ENCODE peak calls at places on chromosomes 5 and 9, in eight cellular contexts. One of them, this sample, is unnamed.

GRCh38 chr5:74660863-74661262 is 20.3 kb upstream of the ENC1 start:
- DNase-seq in HCT116: no peak
- DNase-seq in lower lobe of right lung: no peak
- DNase-seq in GM06990: no peak
- DNase-seq in foreskin keratinocyte: no peak
- DNase-seq in cardiac fibroblast: no peak
- DNase-seq in WERI-Rb-1: no peak
- DNase-seq in AG10803: no peak
- DNase-seq in this sample: no peak

GRCh38 chr9:13083973-13084528 is 195.4 kb downstream of the MPDZ start:
- DNase-seq in foreskin keratinocyte: peak; percentile 48
- DNase-seq in cardiac fibroblast: peak; percentile 42
- DNase-seq in GM06990: no peak
- DNase-seq in AG10803: peak; percentile 21
- DNase-seq in HCT116: no peak
- DNase-seq in WERI-Rb-1: no peak
- DNase-seq in lower lobe of right lung: no peak
- DNase-seq in this sample: no peak

GRCh38 chr5:168844566-168845296 is 265.6 kb upstream of the PANK3 start:
- DNase-seq in lower lobe of right lung: no peak
- DNase-seq in WERI-Rb-1: no peak
- DNase-seq in foreskin keratinocyte: no peak
- DNase-seq in AG10803: no peak
- DNase-seq in cardiac fibroblast: no peak
- DNase-seq in GM06990: no peak
- DNase-seq in HCT116: no peak
- DNase-seq in this sample: no peak

GRCh38 chr5:3657364-3658003 is 61.9 kb downstream of the IRX1 start:
- DNase-seq in HCT116: no peak
- DNase-seq in WERI-Rb-1: no peak
- DNase-seq in cardiac fibroblast: no peak
- DNase-seq in lower lobe of right lung: no peak
- DNase-seq in GM06990: no peak
- DNase-seq in foreskin keratinocyte: no peak
- DNase-seq in AG10803: no peak
- DNase-seq in this sample: no peak

GRCh38 chr9:137150485-137151060 is 11.6 kb downstream of the GRIN1 start:
- DNase-seq in AG10803: no peak
- DNase-seq in cardiac fibroblast: no peak
- DNase-seq in WERI-Rb-1: peak; percentile 48
- DNase-seq in GM06990: peak; percentile 81
- DNase-seq in foreskin keratinocyte: no peak
- DNase-seq in HCT116: peak; percentile 81
- DNase-seq in lower lobe of right lung: no peak
- DNase-seq in this sample: no peak

GRCh38 chr9:114452219-114453169 is 52.8 kb downstream of the WHRN start:
- DNase-seq in AG10803: no peak
- DNase-seq in GM06990: peak; percentile 45
- DNase-seq in lower lobe of right lung: no peak
- DNase-seq in foreskin keratinocyte: no peak
- DNase-seq in cardiac fibroblast: peak; percentile 11
- DNase-seq in WERI-Rb-1: no peak
- DNase-seq in HCT116: no peak
- DNase-seq in this sample: no peak

GRCh38 chr5:82784521-82784920 is 292.7 kb downstream of the TMEM167A start:
- DNase-seq in cardiac fibroblast: no peak
- DNase-seq in foreskin keratinocyte: no peak
- DNase-seq in GM06990: no peak
- DNase-seq in HCT116: no peak
- DNase-seq in WERI-Rb-1: no peak
- DNase-seq in lower lobe of right lung: no peak
- DNase-seq in AG10803: no peak
- DNase-seq in this sample: no peak

GRCh38 chr9:22279621-22280020 is 167.0 kb upstream of the DMRTA1 start:
- DNase-seq in foreskin keratinocyte: no peak
- DNase-seq in AG10803: no peak
- DNase-seq in HCT116: no peak
- DNase-seq in GM06990: no peak
- DNase-seq in WERI-Rb-1: no peak
- DNase-seq in lower lobe of right lung: no peak
- DNase-seq in cardiac fibroblast: no peak
- DNase-seq in this sample: no peak

GRCh38 chr5:171830686-171831085 is 45.1 kb downstream of the SMIM23 start:
- DNase-seq in foreskin keratinocyte: no peak
- DNase-seq in cardiac fibroblast: no peak
- DNase-seq in AG10803: no peak
- DNase-seq in WERI-Rb-1: no peak
- DNase-seq in lower lobe of right lung: no peak
- DNase-seq in HCT116: no peak
- DNase-seq in GM06990: no peak
- DNase-seq in this sample: no peak

GRCh38 chr9:109101810-109102209 is 17.9 kb downstream of the TMEM245 start:
- DNase-seq in GM06990: peak; percentile 60
- DNase-seq in HCT116: peak; percentile 27
- DNase-seq in lower lobe of right lung: no peak
- DNase-seq in WERI-Rb-1: no peak
- DNase-seq in AG10803: peak; percentile 34
- DNase-seq in foreskin keratinocyte: peak; percentile 69
- DNase-seq in cardiac fibroblast: peak; percentile 79
- DNase-seq in this sample: no peak

GRCh38 chr9:89868100-89868499 is 263.3 kb downstream of the GADD45G start:
- DNase-seq in WERI-Rb-1: no peak
- DNase-seq in foreskin keratinocyte: no peak
- DNase-seq in HCT116: no peak
- DNase-seq in lower lobe of right lung: no peak
- DNase-seq in AG10803: no peak
- DNase-seq in GM06990: no peak
- DNase-seq in cardiac fibroblast: no peak
- DNase-seq in this sample: no peak

GRCh38 chr5:172429201-172429940 is 25.0 kb downstream of the SH3PXD2B start:
- DNase-seq in cardiac fibroblast: peak; percentile 90
- DNase-seq in GM06990: no peak
- DNase-seq in foreskin keratinocyte: no peak
- DNase-seq in AG10803: peak; percentile 96
- DNase-seq in lower lobe of right lung: no peak
- DNase-seq in WERI-Rb-1: no peak
- DNase-seq in HCT116: no peak
- DNase-seq in this sample: no peak

GRCh38 chr9:111696796-111697195 is 35.4 kb downstream of the GNG10 start:
- DNase-seq in HCT116: no peak
- DNase-seq in foreskin keratinocyte: no peak
- DNase-seq in GM06990: no peak
- DNase-seq in WERI-Rb-1: no peak
- DNase-seq in cardiac fibroblast: no peak
- DNase-seq in AG10803: no peak
- DNase-seq in lower lobe of right lung: no peak
- DNase-seq in this sample: no peak

GRCh38 chr5:178242416-178242815 is 9.8 kb upstream of the PHYKPL start:
- DNase-seq in WERI-Rb-1: no peak
- DNase-seq in foreskin keratinocyte: no peak
- DNase-seq in cardiac fibroblast: no peak
- DNase-seq in HCT116: no peak
- DNase-seq in AG10803: no peak
- DNase-seq in GM06990: no peak
- DNase-seq in lower lobe of right lung: no peak
- DNase-seq in this sample: no peak

GRCh38 chr5:174448041-174448440 is 276.3 kb upstream of the MSX2 start:
- DNase-seq in AG10803: no peak
- DNase-seq in lower lobe of right lung: no peak
- DNase-seq in GM06990: no peak
- DNase-seq in foreskin keratinocyte: no peak
- DNase-seq in HCT116: no peak
- DNase-seq in cardiac fibroblast: no peak
- DNase-seq in WERI-Rb-1: no peak
- DNase-seq in this sample: no peak

GRCh38 chr5:163379298-163380155 is 57.9 kb upstream of the CCNG1 start:
- DNase-seq in AG10803: peak; percentile 33
- DNase-seq in WERI-Rb-1: no peak
- DNase-seq in GM06990: no peak
- DNase-seq in foreskin keratinocyte: peak; percentile 71
- DNase-seq in lower lobe of right lung: no peak
- DNase-seq in HCT116: peak; percentile 75
- DNase-seq in cardiac fibroblast: peak; percentile 85
- DNase-seq in this sample: no peak

GRCh38 chr5:60700347-60700815 is 415 bp upstream of the DEPDC1B start:
- DNase-seq in cardiac fibroblast: peak; percentile 12
- DNase-seq in lower lobe of right lung: no peak
- DNase-seq in GM06990: no peak
- DNase-seq in AG10803: peak; percentile 11
- DNase-seq in WERI-Rb-1: no peak
- DNase-seq in foreskin keratinocyte: no peak
- DNase-seq in HCT116: no peak
- DNase-seq in this sample: no peak

GRCh38 chr5:36442352-36442751 is 140.7 kb upstream of the RANBP3L start:
- DNase-seq in foreskin keratinocyte: peak; percentile 83
- DNase-seq in WERI-Rb-1: peak; percentile 40
- DNase-seq in GM06990: no peak
- DNase-seq in cardiac fibroblast: no peak
- DNase-seq in HCT116: no peak
- DNase-seq in lower lobe of right lung: no peak
- DNase-seq in AG10803: no peak
- DNase-seq in this sample: no peak

GRCh38 chr9:115207003-115207837 is 89.3 kb upstream of the TNC start:
- DNase-seq in cardiac fibroblast: no peak
- DNase-seq in lower lobe of right lung: no peak
- DNase-seq in WERI-Rb-1: no peak
- DNase-seq in AG10803: peak; percentile 55
- DNase-seq in foreskin keratinocyte: no peak
- DNase-seq in GM06990: no peak
- DNase-seq in HCT116: no peak
- DNase-seq in this sample: no peak

GRCh38 chr9:5582835-5583195 is 46.1 kb upstream of the RIC1 start:
- DNase-seq in cardiac fibroblast: peak; percentile 92
- DNase-seq in foreskin keratinocyte: peak; percentile 41
- DNase-seq in HCT116: no peak
- DNase-seq in AG10803: peak; percentile 72
- DNase-seq in WERI-Rb-1: no peak
- DNase-seq in GM06990: peak; percentile 62
- DNase-seq in lower lobe of right lung: no peak
- DNase-seq in this sample: no peak

GRCh38 chr9:135053133-135053532 is 34.3 kb upstream of the OLFM1 start:
- DNase-seq in lower lobe of right lung: no peak
- DNase-seq in HCT116: no peak
- DNase-seq in WERI-Rb-1: no peak
- DNase-seq in cardiac fibroblast: no peak
- DNase-seq in GM06990: no peak
- DNase-seq in foreskin keratinocyte: no peak
- DNase-seq in AG10803: no peak
- DNase-seq in this sample: no peak

GRCh38 chr5:38330207-38330606 is 71.8 kb downstream of the EGFLAM start:
- DNase-seq in AG10803: peak; percentile 59
- DNase-seq in WERI-Rb-1: no peak
- DNase-seq in GM06990: no peak
- DNase-seq in cardiac fibroblast: no peak
- DNase-seq in lower lobe of right lung: no peak
- DNase-seq in HCT116: no peak
- DNase-seq in foreskin keratinocyte: no peak
- DNase-seq in this sample: no peak

GRCh38 chr5:132293066-132293991 is 865 bp upstream of the SLC22A4 start:
- DNase-seq in WERI-Rb-1: peak; percentile 89
- DNase-seq in GM06990: peak; percentile 70
- DNase-seq in AG10803: peak; percentile 82
- DNase-seq in foreskin keratinocyte: peak; percentile 64
- DNase-seq in cardiac fibroblast: peak; percentile 94
- DNase-seq in HCT116: peak; percentile 59
- DNase-seq in lower lobe of right lung: peak; percentile 89
- DNase-seq in this sample: peak; percentile 77
- TF ChIP-seq CTCF in WERI-Rb-1: peak; percentile 31
- TF ChIP-seq CTCF in GM06990: peak; percentile 33
- TF ChIP-seq CTCF in AG10803: peak; percentile 17
- TF ChIP-seq CTCF in foreskin keratinocyte: peak; percentile 50
- TF ChIP-seq CTCF in cardiac fibroblast: peak; percentile 13
- TF ChIP-seq CTCF in HCT116: peak; percentile 16
- TF ChIP-seq CTCF in lower lobe of right lung: peak; percentile 28
- TF ChIP-seq CTCF in this sample: no peak

GRCh38 chr5:107796797-107797196 is 126.1 kb upstream of the EFNA5 start:
- DNase-seq in lower lobe of right lung: no peak
- DNase-seq in AG10803: no peak
- DNase-seq in cardiac fibroblast: no peak
- DNase-seq in WERI-Rb-1: no peak
- DNase-seq in foreskin keratinocyte: no peak
- DNase-seq in GM06990: no peak
- DNase-seq in HCT116: no peak
- DNase-seq in this sample: no peak
- TF ChIP-seq CTCF in lower lobe of right lung: no peak
- TF ChIP-seq CTCF in AG10803: peak; percentile 33
- TF ChIP-seq CTCF in cardiac fibroblast: peak; percentile 21
- TF ChIP-seq CTCF in WERI-Rb-1: no peak
- TF ChIP-seq CTCF in foreskin keratinocyte: peak; percentile 28
- TF ChIP-seq CTCF in GM06990: no peak
- TF ChIP-seq CTCF in HCT116: peak; percentile 15
- TF ChIP-seq CTCF in this sample: no peak

GRCh38 chr9:94982211-94982610 is 255.7 kb downstream of the AOPEP start:
- DNase-seq in HCT116: no peak
- DNase-seq in lower lobe of right lung: no peak
- DNase-seq in cardiac fibroblast: no peak
- DNase-seq in WERI-Rb-1: no peak
- DNase-seq in GM06990: no peak
- DNase-seq in AG10803: no peak
- DNase-seq in foreskin keratinocyte: no peak
- DNase-seq in this sample: no peak
- TF ChIP-seq CTCF in HCT116: no peak
- TF ChIP-seq CTCF in lower lobe of right lung: no peak
- TF ChIP-seq CTCF in cardiac fibroblast: no peak
- TF ChIP-seq CTCF in WERI-Rb-1: no peak
- TF ChIP-seq CTCF in GM06990: no peak
- TF ChIP-seq CTCF in AG10803: no peak
- TF ChIP-seq CTCF in foreskin keratinocyte: no peak
- TF ChIP-seq CTCF in this sample: no peak

GRCh38 chr9:893843-894420 is 52.4 kb downstream of the DMRT1 start:
- DNase-seq in WERI-Rb-1: peak; percentile 71
- DNase-seq in HCT116: peak; percentile 46
- DNase-seq in GM06990: peak; percentile 84
- DNase-seq in foreskin keratinocyte: peak; percentile 20
- DNase-seq in lower lobe of right lung: peak; percentile 56
- DNase-seq in cardiac fibroblast: peak; percentile 55
- DNase-seq in AG10803: peak; percentile 50
- DNase-seq in this sample: no peak

GRCh38 chr9:886886-887285 is 45.4 kb downstream of the DMRT1 start:
- DNase-seq in cardiac fibroblast: no peak
- DNase-seq in WERI-Rb-1: peak; percentile 83
- DNase-seq in foreskin keratinocyte: no peak
- DNase-seq in lower lobe of right lung: no peak
- DNase-seq in GM06990: no peak
- DNase-seq in HCT116: no peak
- DNase-seq in AG10803: no peak
- DNase-seq in this sample: no peak

GRCh38 chr9:893115-893514 is 51.6 kb downstream of the DMRT1 start:
- DNase-seq in GM06990: no peak
- DNase-seq in foreskin keratinocyte: no peak
- DNase-seq in cardiac fibroblast: no peak
- DNase-seq in WERI-Rb-1: no peak
- DNase-seq in HCT116: no peak
- DNase-seq in lower lobe of right lung: no peak
- DNase-seq in AG10803: no peak
- DNase-seq in this sample: no peak

DNA sequence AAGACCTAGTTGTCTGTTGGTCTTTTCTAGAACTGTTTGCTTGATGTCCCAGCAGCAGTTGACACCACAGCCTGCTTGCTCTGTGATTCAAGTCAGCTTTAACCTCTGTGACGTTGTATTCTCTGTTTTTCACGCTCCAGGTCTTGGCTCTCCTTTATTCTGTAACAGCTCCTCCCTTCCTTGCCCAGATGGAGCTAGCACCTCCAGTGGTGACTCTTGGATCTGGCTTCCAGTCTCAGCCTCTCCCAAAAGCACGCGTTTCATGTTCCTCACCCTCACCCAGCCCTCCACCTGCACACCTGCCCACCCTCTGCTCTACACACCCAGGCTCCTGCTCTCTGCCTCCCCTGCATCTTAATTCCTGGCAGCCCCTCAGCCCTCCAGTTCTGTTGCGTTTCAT is 50.6 kb downstream of the DMRT1 start:
- DNase-seq in AG10803: no peak
- DNase-seq in foreskin keratinocyte: no peak
- DNase-seq in HCT116: no peak
- DNase-seq in GM06990: no peak
- DNase-seq in WERI-Rb-1: no peak
- DNase-seq in cardiac fibroblast: no peak
- DNase-seq in lower lobe of right lung: no peak
- DNase-seq in this sample: no peak
- TF ChIP-seq CTCF in AG10803: no peak
- TF ChIP-seq CTCF in foreskin keratinocyte: peak; percentile 36
- TF ChIP-seq CTCF in HCT116: no peak
- TF ChIP-seq CTCF in GM06990: peak; percentile 24
- TF ChIP-seq CTCF in WERI-Rb-1: peak; percentile 41
- TF ChIP-seq CTCF in cardiac fibroblast: no peak
- TF ChIP-seq CTCF in lower lobe of right lung: no peak
- TF ChIP-seq CTCF in this sample: no peak